ENCODE peak calls at places on chromosome 3, in four cellular contexts. One of them, this sample, is unnamed.

GRCh38 chr3:58470363-58471024 is 21.4 kb upstream of the KCTD6 start:
- DNase-seq in K562: no peak
- DNase-seq in GM12878: no peak
- DNase-seq in HepG2: peak
- DNase-seq in this sample: no peak

GRCh38 chr3:166488977-166489672 is 651.9 kb upstream of the BCHE start:
- DNase-seq in K562: no peak
- DNase-seq in GM12878: no peak
- DNase-seq in HepG2: no peak
- DNase-seq in this sample: no peak

GRCh38 chr3:95151590-95151989 is 1088.7 kb downstream of the NSUN3 start:
- DNase-seq in K562: no peak
- DNase-seq in GM12878: no peak
- DNase-seq in HepG2: no peak
- DNase-seq in this sample: no peak

GRCh38 chr3:78729921-78730320 is 1037.9 kb downstream of the ROBO1 start:
- DNase-seq in K562: no peak
- DNase-seq in GM12878: no peak
- DNase-seq in HepG2: no peak
- DNase-seq in this sample: no peak

GRCh38 chr3:192031941-192032340 is 571.0 kb downstream of the PYDC2 start:
- DNase-seq in GM12878: no peak
- DNase-seq in HepG2: no peak
- DNase-seq in K562: no peak
- DNase-seq in this sample: no peak

GRCh38 chr3:42855547-42856380 is 19.9 kb downstream of the CYP8B1 start:
- DNase-seq in GM12878: no peak
- DNase-seq in K562: peak
- DNase-seq in HepG2: peak
- DNase-seq in this sample: no peak

GRCh38 chr3:130539005-130539404 is 22.0 kb downstream of the COL6A6 start:
- DNase-seq in K562: peak
- DNase-seq in HepG2: peak
- DNase-seq in GM12878: no peak
- DNase-seq in this sample: peak

GRCh38 chr3:62415312-62415791 is 42.0 kb upstream of the FEZF2 start:
- DNase-seq in HepG2: no peak
- DNase-seq in K562: no peak
- DNase-seq in GM12878: no peak
- DNase-seq in this sample: peak

GRCh38 chr3:38117748-38118420 is 19.0 kb downstream of the ACAA1 start:
- DNase-seq in K562: peak
- DNase-seq in GM12878: peak
- DNase-seq in HepG2: peak
- DNase-seq in this sample: peak

GRCh38 chr3:179464296-179465092 is 13.2 kb upstream of the GNB4 start:
- DNase-seq in HepG2: no peak
- DNase-seq in GM12878: no peak
- DNase-seq in K562: no peak
- DNase-seq in this sample: no peak

GRCh38 chr3:47370887-47371697 is 9.7 kb upstream of the PTPN23 start:
- DNase-seq in K562: peak
- DNase-seq in HepG2: no peak
- DNase-seq in GM12878: no peak
- DNase-seq in this sample: peak

GRCh38 chr3:134197681-134198261 is 52.9 kb downstream of the RYK start:
- DNase-seq in GM12878: peak
- DNase-seq in HepG2: peak
- DNase-seq in K562: peak
- DNase-seq in this sample: peak

GRCh38 chr3:73094127-73094526 is 32.7 kb downstream of the EBLN2 start:
- DNase-seq in K562: peak
- DNase-seq in GM12878: no peak
- DNase-seq in HepG2: peak
- DNase-seq in this sample: peak

GRCh38 chr3:179853176-179853575 is 183.6 kb downstream of the PEX5L start:
- DNase-seq in HepG2: no peak
- DNase-seq in K562: no peak
- DNase-seq in GM12878: no peak
- DNase-seq in this sample: no peak

GRCh38 chr3:101674518-101674917 is 2.4 kb downstream of the ZBTB11 start:
- DNase-seq in HepG2: no peak
- DNase-seq in K562: no peak
- DNase-seq in GM12878: no peak
- DNase-seq in this sample: no peak

DNA sequence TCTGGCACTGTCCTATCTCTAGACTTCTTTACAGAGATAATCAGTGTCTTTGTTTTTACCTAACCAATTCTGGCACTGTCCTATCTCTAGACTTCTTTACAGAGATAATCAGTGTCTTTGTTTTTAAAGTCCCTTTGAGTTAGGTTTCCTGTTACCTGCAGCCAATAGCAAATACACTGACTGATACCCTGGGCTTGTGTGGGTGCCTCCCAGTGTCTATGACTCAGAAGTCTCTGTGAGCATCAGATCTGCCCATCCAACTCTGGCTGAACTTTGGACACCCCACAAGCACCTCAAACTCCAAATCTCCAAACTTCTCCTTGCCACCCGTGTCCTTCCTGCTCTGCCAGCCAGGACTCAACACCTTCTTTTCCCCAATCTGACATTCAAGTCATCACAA is 30.4 kb downstream of the SLC41A3 start:
- DNase-seq in GM12878: no peak
- DNase-seq in HepG2: peak
- DNase-seq in K562: no peak
- DNase-seq in this sample: no peak
- TF ChIP-seq TARDBP in GM12878: no peak
- TF ChIP-seq TARDBP in HepG2: no peak
- TF ChIP-seq TARDBP in K562: no peak
- TF ChIP-seq TARDBP in this sample: no peak

GRCh38 chr3:48505146-48505545 is 1.2 kb upstream of the SHISA5 start:
- DNase-seq in K562: no peak
- DNase-seq in GM12878: no peak
- DNase-seq in HepG2: no peak
- DNase-seq in this sample: peak

GRCh38 chr3:48511551-48511950 is 7.6 kb upstream of the SHISA5 start:
- DNase-seq in K562: no peak
- DNase-seq in HepG2: no peak
- DNase-seq in GM12878: no peak
- DNase-seq in this sample: no peak

GRCh38 chr3:48504051-48504946 is at the start of gene SHISA5:
- DNase-seq in K562: peak
- DNase-seq in HepG2: no peak
- DNase-seq in GM12878: no peak
- DNase-seq in this sample: peak

GRCh38 chr3:48503406-48504050 is 446 bp downstream of the SHISA5 start:
- DNase-seq in GM12878: no peak
- DNase-seq in HepG2: no peak
- DNase-seq in K562: peak
- DNase-seq in this sample: peak

DNA sequence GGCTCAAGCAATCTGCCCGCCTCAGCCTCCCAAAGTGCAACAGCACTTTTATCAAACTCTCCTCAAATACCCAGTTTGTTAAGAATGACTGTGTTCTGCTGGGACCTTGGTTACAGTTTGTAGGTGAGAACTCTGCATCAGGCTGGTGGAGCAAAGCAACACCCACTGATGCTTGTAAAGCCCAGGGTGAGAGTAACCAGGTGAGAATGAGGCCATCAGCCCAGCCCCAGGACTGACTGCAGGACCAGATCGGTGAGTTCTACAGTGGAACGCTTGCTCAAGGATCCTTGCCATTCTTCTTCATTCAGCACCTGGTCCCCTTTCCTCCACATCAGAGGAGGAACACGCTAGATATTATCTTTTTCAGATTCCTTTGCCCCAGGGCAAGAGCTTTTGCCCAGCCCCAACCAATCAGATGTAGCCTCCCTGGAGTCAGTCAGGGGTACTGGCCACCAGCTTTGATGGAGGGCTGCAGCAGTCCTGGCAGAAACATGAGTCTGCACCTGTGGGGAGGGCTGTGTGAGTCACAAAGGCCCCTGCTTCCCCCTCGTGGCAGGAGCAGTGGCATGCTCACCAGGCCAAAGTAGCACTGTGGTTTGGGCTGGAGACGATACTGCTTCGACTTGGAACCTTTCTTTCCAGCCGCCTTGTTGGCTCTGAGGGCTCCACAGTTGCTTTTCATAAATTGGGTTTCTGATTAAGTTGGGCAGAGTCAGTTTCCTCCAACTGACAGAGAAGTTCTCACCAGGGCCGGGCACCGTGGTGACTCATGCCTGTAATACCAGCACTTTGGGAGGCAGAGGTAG is 3.5 kb upstream of the SHISA5 start:
- DNase-seq in HepG2: peak
- DNase-seq in GM12878: no peak
- DNase-seq in K562: peak
- DNase-seq in this sample: peak
- TF ChIP-seq SP1 in HepG2: no peak
- TF ChIP-seq SP1 in GM12878: no peak
- TF ChIP-seq SP1 in K562: no peak
- TF ChIP-seq SP1 in this sample: no peak

DNA sequence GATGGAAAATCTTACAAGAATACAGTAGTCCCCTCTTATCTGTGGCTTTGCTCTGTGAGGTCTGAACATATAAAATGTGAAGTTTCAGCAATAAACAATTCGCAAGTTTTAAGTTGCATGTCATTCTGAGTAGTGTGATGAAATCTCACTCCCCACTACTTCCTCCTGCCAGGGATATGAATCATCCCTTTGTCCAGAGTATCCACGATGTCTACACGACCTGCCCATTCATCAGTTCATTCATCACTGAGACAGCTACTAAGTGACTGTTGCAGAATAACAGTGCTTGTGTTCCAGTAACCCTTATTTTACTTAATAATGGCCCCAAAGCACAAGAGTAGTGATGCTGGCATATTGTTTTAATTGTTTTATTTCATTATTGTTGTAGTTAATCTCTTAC is 489.2 kb upstream of the UBE2E2 start:
- DNase-seq in HepG2: peak
- DNase-seq in K562: no peak
- DNase-seq in GM12878: no peak
- DNase-seq in this sample: no peak
- TF ChIP-seq TARDBP in HepG2: no peak
- TF ChIP-seq TARDBP in K562: no peak
- TF ChIP-seq TARDBP in GM12878: no peak
- TF ChIP-seq TARDBP in this sample: no peak

DNA sequence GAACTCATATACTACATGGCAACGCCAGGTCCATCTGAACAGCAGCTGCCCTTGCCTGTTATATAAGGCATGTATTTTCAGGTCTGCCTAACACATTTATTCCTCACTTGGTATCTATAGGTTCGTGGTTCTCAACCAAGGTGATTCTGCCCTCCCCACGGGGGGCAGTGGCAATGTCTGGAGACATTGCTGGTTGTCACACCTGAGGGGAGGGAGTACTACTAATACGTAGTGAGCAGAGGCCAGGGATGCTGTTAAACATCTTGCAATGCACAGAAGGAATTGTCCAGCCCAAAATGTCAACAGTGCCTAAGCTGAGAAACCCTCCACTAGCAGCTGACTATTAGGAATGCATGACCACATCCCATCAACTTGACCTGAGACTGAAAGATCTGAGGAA is 32.6 kb downstream of the ADAMTS9 start:
- DNase-seq in GM12878: no peak
- DNase-seq in K562: no peak
- DNase-seq in HepG2: no peak
- DNase-seq in this sample: no peak
- TF ChIP-seq SP1 in GM12878: no peak
- TF ChIP-seq SP1 in K562: no peak
- TF ChIP-seq SP1 in HepG2: no peak
- TF ChIP-seq SP1 in this sample: no peak